ENCODE peak calls at places on chromosomes 4 and X, in eight cellular contexts. One of them, this sample, is unnamed.

GRCh38 chr4:340011-340410 is 2.4 kb downstream of the ZNF141 start:
- DNase-seq in foreskin keratinocyte: no peak
- DNase-seq in WTC11: no peak
- DNase-seq in vagina: no peak
- DNase-seq in GM12891: no peak
- DNase-seq in psoas muscle: no peak
- DNase-seq in SJSA1: no peak
- DNase-seq in lower leg skin: no peak
- DNase-seq in this sample: no peak

GRCh38 chrX:34401411-34401810 is 255.7 kb downstream of the TMEM47 start:
- DNase-seq in foreskin keratinocyte: no peak
- DNase-seq in WTC11: no peak
- DNase-seq in vagina: no peak
- DNase-seq in GM12891: no peak
- DNase-seq in psoas muscle: no peak
- DNase-seq in SJSA1: no peak
- DNase-seq in lower leg skin: no peak
- DNase-seq in this sample: no peak

GRCh38 chrX:150696264-150696789 is 3.1 kb downstream of the MTMR1 start:
- DNase-seq in foreskin keratinocyte: no peak
- DNase-seq in WTC11: no peak
- DNase-seq in vagina: no peak
- DNase-seq in GM12891: no peak
- DNase-seq in psoas muscle: no peak
- DNase-seq in SJSA1: no peak
- DNase-seq in lower leg skin: no peak
- DNase-seq in this sample: no peak

GRCh38 chrX:38212246-38212645 is 8.4 kb downstream of the SRPX start:
- DNase-seq in foreskin keratinocyte: no peak
- DNase-seq in WTC11: no peak
- DNase-seq in vagina: no peak
- DNase-seq in GM12891: no peak
- DNase-seq in psoas muscle: no peak
- DNase-seq in SJSA1: no peak
- DNase-seq in lower leg skin: no peak
- DNase-seq in this sample: no peak

GRCh38 chrX:17412692-17413091 is 37.7 kb downstream of the NHS start:
- DNase-seq in foreskin keratinocyte: peak
- DNase-seq in WTC11: no peak
- DNase-seq in vagina: no peak
- DNase-seq in GM12891: no peak
- DNase-seq in psoas muscle: no peak
- DNase-seq in SJSA1: no peak
- DNase-seq in lower leg skin: no peak
- DNase-seq in this sample: no peak

GRCh38 chr4:161522031-161522430 is 641.8 kb downstream of the FSTL5 start:
- DNase-seq in foreskin keratinocyte: no peak
- DNase-seq in WTC11: no peak
- DNase-seq in vagina: no peak
- DNase-seq in GM12891: no peak
- DNase-seq in psoas muscle: no peak
- DNase-seq in SJSA1: no peak
- DNase-seq in lower leg skin: no peak
- DNase-seq in this sample: peak

GRCh38 chrX:48957477-48957826 is at the start of gene OTUD5:
- DNase-seq in foreskin keratinocyte: no peak
- DNase-seq in WTC11: no peak
- DNase-seq in vagina: no peak
- DNase-seq in GM12891: peak
- DNase-seq in psoas muscle: peak
- DNase-seq in SJSA1: peak
- DNase-seq in lower leg skin: no peak
- DNase-seq in this sample: no peak

GRCh38 chr4:172153694-172154093 is 340.5 kb downstream of the GALNTL6 start:
- DNase-seq in foreskin keratinocyte: no peak
- DNase-seq in WTC11: no peak
- DNase-seq in vagina: no peak
- DNase-seq in GM12891: no peak
- DNase-seq in psoas muscle: no peak
- DNase-seq in SJSA1: no peak
- DNase-seq in lower leg skin: no peak
- DNase-seq in this sample: no peak

GRCh38 chr4:66266035-66266434 is 595.7 kb upstream of the EPHA5 start:
- DNase-seq in foreskin keratinocyte: no peak
- DNase-seq in WTC11: peak
- DNase-seq in vagina: no peak
- DNase-seq in GM12891: no peak
- DNase-seq in psoas muscle: peak
- DNase-seq in SJSA1: no peak
- DNase-seq in lower leg skin: no peak
- DNase-seq in this sample: no peak

GRCh38 chrX:2474280-2474962 is 26.4 kb downstream of the DHRSX start:
- DNase-seq in foreskin keratinocyte: no peak
- DNase-seq in WTC11: no peak
- DNase-seq in vagina: no peak
- DNase-seq in GM12891: no peak
- DNase-seq in psoas muscle: no peak
- DNase-seq in SJSA1: no peak
- DNase-seq in lower leg skin: no peak
- DNase-seq in this sample: no peak

GRCh38 chrX:40109288-40110008 is 11.7 kb upstream of the BCOR start:
- DNase-seq in foreskin keratinocyte: no peak
- DNase-seq in WTC11: peak
- DNase-seq in vagina: no peak
- DNase-seq in GM12891: no peak
- DNase-seq in psoas muscle: peak
- DNase-seq in SJSA1: peak
- DNase-seq in lower leg skin: peak
- DNase-seq in this sample: no peak

GRCh38 chr4:54543088-54543795 is 114.5 kb upstream of the KIT start:
- DNase-seq in foreskin keratinocyte: peak
- DNase-seq in WTC11: no peak
- DNase-seq in vagina: no peak
- DNase-seq in GM12891: no peak
- DNase-seq in psoas muscle: no peak
- DNase-seq in SJSA1: no peak
- DNase-seq in lower leg skin: no peak
- DNase-seq in this sample: no peak

GRCh38 chrX:26649534-26649933 is 433.6 kb downstream of the MAGEB5 start:
- DNase-seq in foreskin keratinocyte: no peak
- DNase-seq in WTC11: no peak
- DNase-seq in vagina: no peak
- DNase-seq in GM12891: no peak
- DNase-seq in psoas muscle: no peak
- DNase-seq in SJSA1: no peak
- DNase-seq in lower leg skin: no peak
- DNase-seq in this sample: peak

GRCh38 chr4:962231-963208 is 10.8 kb downstream of the DGKQ start:
- DNase-seq in foreskin keratinocyte: no peak
- DNase-seq in WTC11: peak
- DNase-seq in vagina: no peak
- DNase-seq in GM12891: no peak
- DNase-seq in psoas muscle: no peak
- DNase-seq in SJSA1: no peak
- DNase-seq in lower leg skin: no peak
- DNase-seq in this sample: no peak

GRCh38 chr4:141587897-141588296 is 48.5 kb upstream of the IL15 start:
- DNase-seq in foreskin keratinocyte: no peak
- DNase-seq in WTC11: no peak
- DNase-seq in vagina: no peak
- DNase-seq in GM12891: no peak
- DNase-seq in psoas muscle: no peak
- DNase-seq in SJSA1: no peak
- DNase-seq in lower leg skin: no peak
- DNase-seq in this sample: no peak

GRCh38 chr4:7904108-7904516 is 35.5 kb downstream of the AFAP1 start:
- DNase-seq in foreskin keratinocyte: no peak
- DNase-seq in WTC11: no peak
- DNase-seq in vagina: no peak
- DNase-seq in GM12891: no peak
- DNase-seq in psoas muscle: no peak
- DNase-seq in SJSA1: no peak
- DNase-seq in lower leg skin: no peak
- DNase-seq in this sample: no peak

GRCh38 chr4:25397305-25397704 is 20.2 kb downstream of the ANAPC4 start:
- DNase-seq in foreskin keratinocyte: no peak
- DNase-seq in WTC11: no peak
- DNase-seq in vagina: no peak
- DNase-seq in GM12891: no peak
- DNase-seq in psoas muscle: no peak
- DNase-seq in SJSA1: no peak
- DNase-seq in lower leg skin: no peak
- DNase-seq in this sample: no peak

GRCh38 chr4:24226667-24227066 is 336.8 kb upstream of the PPARGC1A start:
- DNase-seq in foreskin keratinocyte: no peak
- DNase-seq in WTC11: no peak
- DNase-seq in vagina: no peak
- DNase-seq in GM12891: no peak
- DNase-seq in psoas muscle: no peak
- DNase-seq in SJSA1: no peak
- DNase-seq in lower leg skin: no peak
- DNase-seq in this sample: no peak

GRCh38 chr4:119286377-119287002 is 35.4 kb downstream of the FABP2 start:
- DNase-seq in foreskin keratinocyte: no peak
- DNase-seq in WTC11: no peak
- DNase-seq in vagina: no peak
- DNase-seq in GM12891: no peak
- DNase-seq in psoas muscle: no peak
- DNase-seq in SJSA1: no peak
- DNase-seq in lower leg skin: no peak
- DNase-seq in this sample: peak

GRCh38 chr4:128709268-128709667 is 100.2 kb upstream of the JADE1 start:
- DNase-seq in foreskin keratinocyte: no peak
- DNase-seq in WTC11: no peak
- DNase-seq in vagina: no peak
- DNase-seq in GM12891: no peak
- DNase-seq in psoas muscle: no peak
- DNase-seq in SJSA1: no peak
- DNase-seq in lower leg skin: no peak
- DNase-seq in this sample: no peak

GRCh38 chr4:134202136-134202535 is 547 bp upstream of the PABPC4L start:
- DNase-seq in foreskin keratinocyte: no peak
- DNase-seq in WTC11: no peak
- DNase-seq in vagina: no peak
- DNase-seq in GM12891: no peak
- DNase-seq in psoas muscle: no peak
- DNase-seq in SJSA1: no peak
- DNase-seq in lower leg skin: no peak
- DNase-seq in this sample: no peak

GRCh38 chr4:38609614-38610013 is 54.4 kb upstream of the KLF3 start:
- DNase-seq in foreskin keratinocyte: no peak
- DNase-seq in WTC11: no peak
- DNase-seq in vagina: no peak
- DNase-seq in GM12891: no peak
- DNase-seq in psoas muscle: no peak
- DNase-seq in SJSA1: no peak
- DNase-seq in lower leg skin: no peak
- DNase-seq in this sample: no peak

GRCh38 chr4:5979981-5980380 is 38.2 kb downstream of the C4orf50 start:
- DNase-seq in foreskin keratinocyte: no peak
- DNase-seq in WTC11: peak
- DNase-seq in vagina: no peak
- DNase-seq in GM12891: no peak
- DNase-seq in psoas muscle: no peak
- DNase-seq in SJSA1: no peak
- DNase-seq in lower leg skin: peak
- DNase-seq in this sample: no peak

This sample was measured in brain pericyte.